ENCODE peak calls at places on chromosomes 13 and 19, in eight cellular contexts. U is AG04450, Z is WTC11, P is GM12865, R is BJ, B is foreskin fibroblast, W is astrocyte of the spinal cord, F is RWPE2. C is an unnamed sample.

GRCh38 chr13:100875392-100876043 is 200.9 kb upstream of the TMTC4 start:
- DNase-seq in U (peak; percentile 90), Z (no peak), P (peak; percentile 27), R (peak; percentile 79), B (peak; percentile 89), W (peak; percentile 94), F (no peak), C (no peak)

GRCh38 chr19:45528149-45528743 is 21.0 kb downstream of the VASP start:
- DNase-seq in U (no peak), Z (peak; percentile 71), P (no peak), R (no peak), B (peak; percentile 60), W (peak; percentile 44), F (peak; percentile 95), C (no peak)

GRCh38 chr13:109955598-109955997 is 169.2 kb upstream of the IRS2 start:
- DNase-seq in U (peak; percentile 13), Z (no peak), P (no peak), R (no peak), B (peak; percentile 67), W (no peak), F (no peak), C (no peak)

GRCh38 chr13:50911051-50911690 is 1.6 kb downstream of the RNASEH2B start:
- DNase-seq in U (no peak), Z (no peak), P (peak; percentile 48), R (no peak), B (peak; percentile 33), W (no peak), F (no peak), C (no peak)

GRCh38 chr13:39527301-39527700 is 75.7 kb downstream of the LHFPL6 start:
- DNase-seq in U (no peak), Z (no peak), P (no peak), R (no peak), B (no peak), W (no peak), F (no peak), C (no peak)

GRCh38 chr13:111595276-111595675 is 274.8 kb downstream of the TEX29 start:
- DNase-seq in U (no peak), Z (no peak), P (no peak), R (no peak), B (no peak), W (no peak), F (no peak), C (no peak)

GRCh38 chr13:95677564-95678386 is 836 bp downstream of the DNAJC3 start:
- DNase-seq in U (no peak), Z (peak; percentile 43), P (no peak), R (no peak), B (peak; percentile 47), W (peak; percentile 38), F (no peak), C (no peak)

GRCh38 chr19:14471436-14472187 is 3.5 kb downstream of the PTGER1 start:
- DNase-seq in U (no peak), Z (no peak), P (no peak), R (no peak), B (no peak), W (no peak), F (no peak), C (no peak)

GRCh38 chr13:44300895-44301638 is 72.6 kb upstream of the SERP2 start:
- DNase-seq in U (no peak), Z (no peak), P (peak; percentile 82), R (peak; percentile 35), B (peak; percentile 82), W (peak; percentile 89), F (peak; percentile 79), C (no peak)

GRCh38 chr13:97944396-97945029 is 9.0 kb upstream of the IPO5 start:
- DNase-seq in U (no peak), Z (no peak), P (no peak), R (no peak), B (peak; percentile 66), W (peak; percentile 52), F (no peak), C (no peak)

GRCh38 chr13:44667950-44668349 is 91.8 kb upstream of the TSC22D1 start:
- DNase-seq in U (no peak), Z (no peak), P (peak; percentile 46), R (peak; percentile 41), B (peak; percentile 42), W (peak; percentile 54), F (no peak), C (no peak)

DNA sequence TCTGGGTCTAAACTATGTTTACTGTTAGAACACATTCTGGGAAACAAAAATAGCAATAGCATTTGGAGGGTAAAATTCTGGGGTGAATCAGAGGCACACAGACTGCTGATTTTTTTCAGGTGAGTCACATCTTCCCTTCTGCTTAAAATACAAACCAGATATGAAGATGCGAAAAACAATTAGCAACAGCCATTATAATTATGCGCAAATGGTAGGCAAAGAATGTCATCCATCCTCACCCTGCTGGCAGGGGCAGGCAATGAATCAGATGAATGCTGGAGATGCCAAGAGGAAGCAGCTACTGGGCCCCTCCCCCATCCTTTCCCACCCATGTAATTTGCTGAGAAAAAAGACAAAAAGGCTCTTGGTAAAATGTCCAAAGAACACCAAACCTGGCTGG is 282.9 kb downstream of the KLF5 start:
- DNase-seq in U (no peak), Z (no peak), P (no peak), R (peak; percentile 54), B (peak; percentile 66), W (peak; percentile 47), F (no peak), C (peak; percentile 3)
- TF ChIP-seq CTCF in U (no peak), Z (no peak), P (no peak), R (no peak), B (no peak), W (no peak), F (no peak), C (no peak)

GRCh38 chr19:18893573-18894253 is 2.2 kb downstream of the CERS1 start:
- DNase-seq in U (no peak), Z (no peak), P (no peak), R (no peak), B (no peak), W (no peak), F (no peak), C (no peak)

GRCh38 chr19:18894254-18895037 is 1.5 kb downstream of the CERS1 start:
- DNase-seq in U (no peak), Z (peak; percentile 58), P (no peak), R (no peak), B (peak; percentile 53), W (peak; percentile 32), F (no peak), C (peak; percentile 69)

GRCh38 chr19:18895828-18896341 is at the start of gene CERS1:
- DNase-seq in U (no peak), Z (peak; percentile 48), P (no peak), R (no peak), B (peak; percentile 47), W (no peak), F (no peak), C (peak; percentile 80)

GRCh38 chr19:18896421-18896841 is 473 bp upstream of the CERS1 start:
- DNase-seq in U (no peak), Z (peak; percentile 25), P (no peak), R (no peak), B (peak; percentile 55), W (no peak), F (no peak), C (no peak)

GRCh38 chr19:18895038-18895827 is 725 bp downstream of the CERS1 start:
- DNase-seq in U (no peak), Z (peak; percentile 78), P (peak; percentile 35), R (no peak), B (peak; percentile 63), W (peak; percentile 22), F (no peak), C (peak; percentile 78)
- TF ChIP-seq CTCF in U (peak; percentile 32), Z (peak; percentile 15), P (peak; percentile 37), R (peak; percentile 51), B (peak; percentile 26), W (peak; percentile 48), F (peak; percentile 59), C (peak; percentile 46)

GRCh38 chr19:48469056-48469881 is at the start of gene CYTH2:
- DNase-seq in U (peak; percentile 20), Z (peak; percentile 100), P (peak; percentile 100), R (peak; percentile 100), B (peak; percentile 100), W (peak; percentile 100), F (peak; percentile 99), C (peak; percentile 98)

GRCh38 chr19:48468806-48469055 is 438 bp upstream of the CYTH2 start:
- DNase-seq in U (peak; percentile 100), Z (no peak), P (no peak), R (no peak), B (no peak), W (no peak), F (no peak), C (no peak)

GRCh38 chr19:48470281-48470680 is 1.1 kb downstream of the CYTH2 start:
- DNase-seq in U (no peak), Z (no peak), P (no peak), R (no peak), B (no peak), W (no peak), F (no peak), C (no peak)

GRCh38 chr19:48465215-48465614 is 4.0 kb upstream of the CYTH2 start:
- DNase-seq in U (no peak), Z (no peak), P (peak; percentile 47), R (no peak), B (no peak), W (no peak), F (no peak), C (no peak)

DNA sequence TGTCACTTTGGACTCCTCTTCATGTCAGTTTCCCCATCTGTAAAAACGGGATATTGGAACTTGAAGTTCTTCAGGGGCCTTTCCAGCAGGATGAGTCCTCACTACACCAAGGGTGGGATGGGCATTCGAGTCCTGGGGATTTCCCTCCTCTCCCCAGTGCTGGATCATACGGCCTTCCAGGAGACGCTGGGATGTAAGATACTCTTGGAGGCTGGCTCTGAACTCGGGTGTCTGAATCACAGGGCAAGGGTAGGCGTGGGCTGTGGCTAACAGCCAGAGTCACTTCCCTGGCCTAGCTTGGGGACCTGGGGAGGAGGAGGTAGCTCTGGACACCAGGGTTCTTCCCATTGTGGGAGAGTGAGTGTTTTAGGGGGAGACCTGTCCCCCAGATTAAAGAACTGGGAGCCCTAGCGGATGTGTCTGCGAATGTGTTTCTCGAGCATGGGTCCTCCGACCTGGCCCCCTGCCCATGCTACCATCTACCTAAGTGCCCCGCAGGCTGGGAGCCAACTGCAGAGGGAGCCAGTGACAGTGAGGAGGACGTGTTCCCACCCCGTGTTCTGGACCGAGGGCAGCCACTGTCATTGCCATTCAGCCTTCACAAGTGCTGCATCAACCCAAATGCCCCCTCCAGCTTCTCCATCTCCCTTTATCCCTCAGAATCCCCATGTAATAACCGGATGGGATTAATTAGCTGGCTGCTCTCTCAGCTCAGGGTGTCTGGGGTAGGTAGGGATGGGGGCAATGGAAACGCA is 2.4 kb upstream of the CYTH2 start:
- DNase-seq in U (peak; percentile 15), Z (no peak), P (no peak), R (no peak), B (peak; percentile 54), W (peak; percentile 25), F (no peak), C (no peak)
- TF ChIP-seq CTCF in U (no peak), Z (no peak), P (no peak), R (no peak), B (no peak), W (no peak), F (no peak), C (no peak)

DNA sequence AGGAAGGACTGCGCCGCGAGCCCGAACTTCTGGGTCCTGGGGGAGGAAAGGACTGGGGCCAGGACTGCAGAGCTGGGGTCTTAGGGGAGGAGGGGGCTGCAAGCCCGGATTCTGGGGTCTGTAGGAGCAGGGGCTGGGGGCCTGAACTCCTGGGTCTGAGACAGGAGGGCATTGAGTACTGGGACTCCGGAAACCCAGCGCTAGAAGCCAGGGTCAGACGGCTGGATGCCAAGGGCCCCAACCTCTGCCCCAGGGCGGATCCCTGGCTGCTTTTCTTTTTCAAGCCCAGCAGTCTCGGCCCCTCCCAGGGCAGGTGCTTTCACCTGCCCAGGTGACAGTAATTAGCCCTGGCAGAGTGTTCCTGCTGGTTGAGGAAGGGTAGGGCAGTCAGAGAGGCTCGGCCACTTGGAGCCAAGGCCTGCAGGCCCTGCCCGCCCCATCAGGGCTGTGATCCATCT is 2.3 kb downstream of the MYH14 start:
- DNase-seq in U (no peak), Z (peak; percentile 36), P (no peak), R (no peak), B (no peak), W (no peak), F (no peak), C (no peak)
- TF ChIP-seq CTCF in U (no peak), Z (no peak), P (no peak), R (no peak), B (no peak), W (no peak), F (no peak), C (no peak)

C was measured in nephron progenitor cell.